ENCODE peak calls at places on chromosomes 11 and 22, in five cellular contexts. One of them, this sample, is unnamed.

GRCh38 chr11:101342307-101342706 is 212.7 kb upstream of the PGR start:
- DNase-seq in spleen: no peak
- DNase-seq in A549: no peak
- DNase-seq in transverse colon: no peak
- DNase-seq in tibial nerve: no peak
- DNase-seq in this sample: no peak

GRCh38 chr11:2378527-2379210 is 1.6 kb downstream of the CD81 start:
- DNase-seq in spleen: peak
- DNase-seq in A549: no peak
- DNase-seq in transverse colon: no peak
- DNase-seq in tibial nerve: peak
- DNase-seq in this sample: peak

GRCh38 chr11:68643576-68643975 is 40.8 kb upstream of the GAL start:
- DNase-seq in spleen: no peak
- DNase-seq in A549: peak
- DNase-seq in transverse colon: no peak
- DNase-seq in tibial nerve: no peak
- DNase-seq in this sample: no peak

GRCh38 chr22:20507253-20508066 is at the start of gene MED15:
- DNase-seq in spleen: peak
- DNase-seq in A549: peak
- DNase-seq in transverse colon: peak
- DNase-seq in tibial nerve: peak
- DNase-seq in this sample: peak

GRCh38 chr22:47561115-47561675 is 798.7 kb downstream of the TBC1D22A start:
- DNase-seq in spleen: no peak
- DNase-seq in A549: no peak
- DNase-seq in transverse colon: no peak
- DNase-seq in tibial nerve: no peak
- DNase-seq in this sample: no peak

GRCh38 chr11:18457435-18457834 is 1.8 kb downstream of the LDHAL6A start:
- DNase-seq in spleen: no peak
- DNase-seq in A549: peak
- DNase-seq in transverse colon: no peak
- DNase-seq in tibial nerve: no peak
- DNase-seq in this sample: no peak

GRCh38 chr11:94623120-94623735 is 56.1 kb downstream of the PIWIL4 start:
- DNase-seq in spleen: no peak
- DNase-seq in A549: peak
- DNase-seq in transverse colon: peak
- DNase-seq in tibial nerve: peak
- DNase-seq in this sample: peak

GRCh38 chr11:132988381-132988780 is 543.9 kb downstream of the OPCML start:
- DNase-seq in spleen: no peak
- DNase-seq in A549: no peak
- DNase-seq in transverse colon: no peak
- DNase-seq in tibial nerve: no peak
- DNase-seq in this sample: no peak

GRCh38 chr11:78851883-78852586 is 277.4 kb upstream of the NARS2 start:
- DNase-seq in spleen: no peak
- DNase-seq in A549: no peak
- DNase-seq in transverse colon: peak
- DNase-seq in tibial nerve: no peak
- DNase-seq in this sample: no peak

GRCh38 chr22:50734343-50734771 is 3.6 kb upstream of the ACR start:
- DNase-seq in spleen: peak
- DNase-seq in A549: no peak
- DNase-seq in transverse colon: no peak
- DNase-seq in tibial nerve: peak
- DNase-seq in this sample: no peak

GRCh38 chr22:48758021-48758561 is 1069.6 kb downstream of the BRD1 start:
- DNase-seq in spleen: peak
- DNase-seq in A549: no peak
- DNase-seq in transverse colon: no peak
- DNase-seq in tibial nerve: peak
- DNase-seq in this sample: no peak

GRCh38 chr11:61349916-61350315 is 11.8 kb downstream of the CYB561A3 start:
- DNase-seq in spleen: peak
- DNase-seq in A549: no peak
- DNase-seq in transverse colon: no peak
- DNase-seq in tibial nerve: no peak
- DNase-seq in this sample: no peak

GRCh38 chr11:76798202-76798581 is 15.0 kb downstream of the TSKU start:
- DNase-seq in spleen: peak
- DNase-seq in A549: no peak
- DNase-seq in transverse colon: no peak
- DNase-seq in tibial nerve: no peak
- DNase-seq in this sample: no peak

GRCh38 chr11:70481625-70482528 is 83.5 kb downstream of the CTTN start:
- DNase-seq in spleen: no peak
- DNase-seq in A549: peak
- DNase-seq in transverse colon: peak
- DNase-seq in tibial nerve: no peak
- DNase-seq in this sample: no peak

GRCh38 chr22:44341431-44342346 is 28.9 kb upstream of the SHISAL1 start:
- DNase-seq in spleen: no peak
- DNase-seq in A549: no peak
- DNase-seq in transverse colon: peak
- DNase-seq in tibial nerve: no peak
- DNase-seq in this sample: no peak

GRCh38 chr11:103587951-103588788 is 448.3 kb upstream of the DDI1 start:
- DNase-seq in spleen: no peak
- DNase-seq in A549: no peak
- DNase-seq in transverse colon: no peak
- DNase-seq in tibial nerve: no peak
- DNase-seq in this sample: no peak

GRCh38 chr11:2210366-2211112 is 38.9 kb upstream of the TH start:
- DNase-seq in spleen: peak
- DNase-seq in A549: no peak
- DNase-seq in transverse colon: peak
- DNase-seq in tibial nerve: peak
- DNase-seq in this sample: peak

GRCh38 chr11:33695051-33695566 is 5.5 kb downstream of the C11orf91 start:
- DNase-seq in spleen: no peak
- DNase-seq in A549: no peak
- DNase-seq in transverse colon: no peak
- DNase-seq in tibial nerve: no peak
- DNase-seq in this sample: peak

GRCh38 chr11:18802381-18803257 is 11.0 kb upstream of the PTPN5 start:
- DNase-seq in spleen: no peak
- DNase-seq in A549: peak
- DNase-seq in transverse colon: peak
- DNase-seq in tibial nerve: no peak
- DNase-seq in this sample: peak

GRCh38 chr11:14645247-14645912 is 1.8 kb downstream of the PDE3B start:
- DNase-seq in spleen: no peak
- DNase-seq in A549: no peak
- DNase-seq in transverse colon: no peak
- DNase-seq in tibial nerve: no peak
- DNase-seq in this sample: no peak

GRCh38 chr11:65391007-65391406 is 4.6 kb downstream of the FRMD8 start:
- DNase-seq in spleen: no peak
- DNase-seq in A549: peak
- DNase-seq in transverse colon: no peak
- DNase-seq in tibial nerve: no peak
- DNase-seq in this sample: no peak

GRCh38 chr11:78698612-78699011 is 123.9 kb upstream of the NARS2 start:
- DNase-seq in spleen: no peak
- DNase-seq in A549: no peak
- DNase-seq in transverse colon: no peak
- DNase-seq in tibial nerve: peak
- DNase-seq in this sample: no peak

GRCh38 chr11:56624661-56625110 is 10.0 kb upstream of the OR5M1 start:
- DNase-seq in spleen: no peak
- DNase-seq in A549: peak
- DNase-seq in transverse colon: no peak
- DNase-seq in tibial nerve: no peak
- DNase-seq in this sample: no peak

GRCh38 chr11:33636104-33636503 is 64.5 kb downstream of the C11orf91 start:
- DNase-seq in spleen: no peak
- DNase-seq in A549: peak
- DNase-seq in transverse colon: no peak
- DNase-seq in tibial nerve: no peak
- DNase-seq in this sample: no peak

GRCh38 chr11:134536677-134537076 is 124.6 kb upstream of the B3GAT1 start:
- DNase-seq in spleen: no peak
- DNase-seq in A549: no peak
- DNase-seq in transverse colon: no peak
- DNase-seq in tibial nerve: no peak
- DNase-seq in this sample: no peak

GRCh38 chr22:23856721-23857605 is 712 bp upstream of the SLC2A11 start:
- DNase-seq in spleen: peak
- DNase-seq in A549: no peak
- DNase-seq in transverse colon: peak
- DNase-seq in tibial nerve: no peak
- DNase-seq in this sample: peak

GRCh38 chr22:23858484-23858815 is 775 bp downstream of the SLC2A11 start:
- DNase-seq in spleen: no peak
- DNase-seq in A549: no peak
- DNase-seq in transverse colon: no peak
- DNase-seq in tibial nerve: no peak
- DNase-seq in this sample: no peak

GRCh38 chr22:23859201-23859600 is 1.5 kb downstream of the SLC2A11 start:
- DNase-seq in spleen: no peak
- DNase-seq in A549: no peak
- DNase-seq in transverse colon: no peak
- DNase-seq in tibial nerve: no peak
- DNase-seq in this sample: peak

GRCh38 chr22:23862103-23862502 is 4.4 kb downstream of the SLC2A11 start:
- DNase-seq in spleen: peak
- DNase-seq in A549: peak
- DNase-seq in transverse colon: no peak
- DNase-seq in tibial nerve: no peak
- DNase-seq in this sample: peak

GRCh38 chr22:23857606-23858483 is at the start of gene SLC2A11:
- DNase-seq in spleen: peak
- DNase-seq in A549: peak
- DNase-seq in transverse colon: peak
- DNase-seq in tibial nerve: peak
- DNase-seq in this sample: peak
- TF ChIP-seq POLR2A in spleen: peak
- TF ChIP-seq POLR2A in A549: peak
- TF ChIP-seq POLR2A in transverse colon: peak
- TF ChIP-seq POLR2A in tibial nerve: peak
- TF ChIP-seq POLR2A in this sample: peak

GRCh38 chr22:35514366-35514765 is 26.3 kb upstream of the RASD2 start:
- DNase-seq in spleen: no peak
- DNase-seq in A549: no peak
- DNase-seq in transverse colon: no peak
- DNase-seq in tibial nerve: no peak
- DNase-seq in this sample: no peak
- H3K4me3 ChIP-seq in spleen: no peak
- H3K4me3 ChIP-seq in A549: no peak
- H3K4me3 ChIP-seq in transverse colon: no peak
- H3K4me3 ChIP-seq in tibial nerve: no peak
- H3K4me3 ChIP-seq in this sample: no peak

GRCh38 chr11:45179686-45180085 is 33.2 kb downstream of the PRDM11 start:
- DNase-seq in spleen: no peak
- DNase-seq in A549: no peak
- DNase-seq in transverse colon: no peak
- DNase-seq in tibial nerve: no peak
- DNase-seq in this sample: no peak

GRCh38 chr11:45180888-45181594 is 34.6 kb downstream of the PRDM11 start:
- DNase-seq in spleen: no peak
- DNase-seq in A549: peak
- DNase-seq in transverse colon: peak
- DNase-seq in tibial nerve: peak
- DNase-seq in this sample: peak

GRCh38 chr11:45178890-45179663 is 32.6 kb downstream of the PRDM11 start:
- DNase-seq in spleen: no peak
- DNase-seq in A549: peak
- DNase-seq in transverse colon: no peak
- DNase-seq in tibial nerve: no peak
- DNase-seq in this sample: no peak

GRCh38 chr11:45181595-45182550 is 35.4 kb downstream of the PRDM11 start:
- DNase-seq in spleen: no peak
- DNase-seq in A549: no peak
- DNase-seq in transverse colon: no peak
- DNase-seq in tibial nerve: no peak
- DNase-seq in this sample: no peak

GRCh38 chr11:45180158-45180887 is 33.9 kb downstream of the PRDM11 start:
- DNase-seq in spleen: peak
- DNase-seq in A549: peak
- DNase-seq in transverse colon: peak
- DNase-seq in tibial nerve: no peak
- DNase-seq in this sample: peak
- TF ChIP-seq POLR2A in spleen: no peak
- TF ChIP-seq POLR2A in A549: no peak
- TF ChIP-seq POLR2A in transverse colon: peak
- TF ChIP-seq POLR2A in tibial nerve: no peak
- TF ChIP-seq POLR2A in this sample: peak

GRCh38 chr22:38080847-38081635 is 2.9 kb downstream of the SLC16A8 start:
- DNase-seq in spleen: peak
- DNase-seq in A549: no peak
- DNase-seq in transverse colon: peak
- DNase-seq in tibial nerve: no peak
- DNase-seq in this sample: no peak
- H3K4me3 ChIP-seq in spleen: peak
- H3K4me3 ChIP-seq in A549: no peak
- H3K4me3 ChIP-seq in transverse colon: no peak
- H3K4me3 ChIP-seq in tibial nerve: peak
- H3K4me3 ChIP-seq in this sample: no peak

DNA sequence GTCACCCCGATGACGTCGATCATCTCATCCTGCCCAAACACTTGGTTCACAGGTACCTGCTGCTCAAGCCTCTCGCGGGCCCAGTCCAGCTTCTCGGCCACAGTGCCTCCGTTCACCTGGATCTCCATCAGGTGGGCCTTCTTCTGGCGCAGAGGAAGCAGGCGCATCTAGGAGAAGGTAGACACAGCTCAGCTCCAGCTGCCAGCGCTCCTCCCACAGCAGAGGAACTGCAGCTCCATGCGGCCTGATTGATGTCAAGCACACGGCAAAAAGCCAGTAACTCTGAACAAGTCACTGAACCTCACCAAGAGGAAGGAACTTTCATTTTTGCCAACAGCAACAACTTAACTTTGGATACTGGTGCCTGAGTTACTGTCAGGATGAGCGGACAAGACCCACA is 4.0 kb downstream of the RPL3 start:
- DNase-seq in spleen: no peak
- DNase-seq in A549: no peak
- DNase-seq in transverse colon: no peak
- DNase-seq in tibial nerve: no peak
- DNase-seq in this sample: no peak
- TF ChIP-seq POLR2A in spleen: no peak
- TF ChIP-seq POLR2A in A549: no peak
- TF ChIP-seq POLR2A in transverse colon: no peak
- TF ChIP-seq POLR2A in tibial nerve: no peak
- TF ChIP-seq POLR2A in this sample: no peak

This sample was measured in body of pancreas.